ENCODE peak calls at places on chromosomes 12 and 14, in eight cellular contexts. One of them, this sample, is unnamed.

GRCh38 chr12:58413794-58414193 is 472.4 kb downstream of the ATP23 start:
- DNase-seq in aorta: no peak
- DNase-seq in foreskin fibroblast: no peak
- DNase-seq in AG04450: no peak
- DNase-seq in fibroblast of mammary gland: peak
- DNase-seq in NCI-H345: no peak
- DNase-seq in G401: no peak
- DNase-seq in neural progenitor cell: no peak
- DNase-seq in this sample: no peak

GRCh38 chr12:69068431-69068830 is 135.5 kb upstream of the CPM start:
- DNase-seq in aorta: no peak
- DNase-seq in foreskin fibroblast: peak
- DNase-seq in AG04450: no peak
- DNase-seq in fibroblast of mammary gland: peak
- DNase-seq in NCI-H345: no peak
- DNase-seq in G401: no peak
- DNase-seq in neural progenitor cell: no peak
- DNase-seq in this sample: peak

GRCh38 chr12:57632898-57633825 is at the start of gene B4GALNT1:
- DNase-seq in aorta: no peak
- DNase-seq in foreskin fibroblast: no peak
- DNase-seq in AG04450: no peak
- DNase-seq in fibroblast of mammary gland: peak
- DNase-seq in NCI-H345: peak
- DNase-seq in G401: peak
- DNase-seq in neural progenitor cell: peak
- DNase-seq in this sample: no peak

GRCh38 chr12:126069549-126070165 is 1004.4 kb downstream of the AACS start:
- DNase-seq in aorta: no peak
- DNase-seq in foreskin fibroblast: peak
- DNase-seq in AG04450: no peak
- DNase-seq in fibroblast of mammary gland: peak
- DNase-seq in NCI-H345: peak
- DNase-seq in G401: peak
- DNase-seq in neural progenitor cell: peak
- DNase-seq in this sample: peak

GRCh38 chr12:67161322-67161918 is 107.7 kb upstream of the CAND1 start:
- DNase-seq in aorta: no peak
- DNase-seq in foreskin fibroblast: peak
- DNase-seq in AG04450: no peak
- DNase-seq in fibroblast of mammary gland: peak
- DNase-seq in NCI-H345: peak
- DNase-seq in G401: peak
- DNase-seq in neural progenitor cell: peak
- DNase-seq in this sample: peak

GRCh38 chr14:38238881-38239280 is 17.0 kb downstream of the CLEC14A start:
- DNase-seq in aorta: no peak
- DNase-seq in foreskin fibroblast: peak
- DNase-seq in AG04450: no peak
- DNase-seq in fibroblast of mammary gland: peak
- DNase-seq in NCI-H345: no peak
- DNase-seq in G401: no peak
- DNase-seq in neural progenitor cell: no peak
- DNase-seq in this sample: no peak

GRCh38 chr12:18141583-18141982 is 51.6 kb upstream of the RERGL start:
- DNase-seq in aorta: no peak
- DNase-seq in foreskin fibroblast: peak
- DNase-seq in AG04450: no peak
- DNase-seq in fibroblast of mammary gland: peak
- DNase-seq in NCI-H345: peak
- DNase-seq in G401: no peak
- DNase-seq in neural progenitor cell: no peak
- DNase-seq in this sample: no peak

GRCh38 chr12:30739020-30739419 is 15.7 kb downstream of the CAPRIN2 start:
- DNase-seq in aorta: no peak
- DNase-seq in foreskin fibroblast: no peak
- DNase-seq in AG04450: no peak
- DNase-seq in fibroblast of mammary gland: no peak
- DNase-seq in NCI-H345: no peak
- DNase-seq in G401: no peak
- DNase-seq in neural progenitor cell: no peak
- DNase-seq in this sample: no peak

GRCh38 chr12:124385219-124385969 is 90.5 kb downstream of the RFLNA start:
- DNase-seq in aorta: no peak
- DNase-seq in foreskin fibroblast: peak
- DNase-seq in AG04450: peak
- DNase-seq in fibroblast of mammary gland: peak
- DNase-seq in NCI-H345: no peak
- DNase-seq in G401: no peak
- DNase-seq in neural progenitor cell: no peak
- DNase-seq in this sample: no peak

GRCh38 chr14:104881369-104881979 is 16.4 kb downstream of the CEP170B start:
- DNase-seq in aorta: peak
- DNase-seq in foreskin fibroblast: no peak
- DNase-seq in AG04450: no peak
- DNase-seq in fibroblast of mammary gland: no peak
- DNase-seq in NCI-H345: peak
- DNase-seq in G401: peak
- DNase-seq in neural progenitor cell: no peak
- DNase-seq in this sample: no peak

GRCh38 chr12:122081697-122082221 is 3.2 kb downstream of the MLXIP start:
- DNase-seq in aorta: peak
- DNase-seq in foreskin fibroblast: peak
- DNase-seq in AG04450: no peak
- DNase-seq in fibroblast of mammary gland: peak
- DNase-seq in NCI-H345: no peak
- DNase-seq in G401: no peak
- DNase-seq in neural progenitor cell: no peak
- DNase-seq in this sample: no peak

GRCh38 chr14:57066887-57067513 is 201.7 kb downstream of the EXOC5 start:
- DNase-seq in aorta: no peak
- DNase-seq in foreskin fibroblast: no peak
- DNase-seq in AG04450: no peak
- DNase-seq in fibroblast of mammary gland: peak
- DNase-seq in NCI-H345: peak
- DNase-seq in G401: peak
- DNase-seq in neural progenitor cell: peak
- DNase-seq in this sample: no peak

GRCh38 chr14:76773188-76773885 is 12.1 kb downstream of the VASH1 start:
- DNase-seq in aorta: peak
- DNase-seq in foreskin fibroblast: peak
- DNase-seq in AG04450: peak
- DNase-seq in fibroblast of mammary gland: peak
- DNase-seq in NCI-H345: no peak
- DNase-seq in G401: no peak
- DNase-seq in neural progenitor cell: no peak
- DNase-seq in this sample: peak

GRCh38 chr14:94882401-94882800 is 112.5 kb upstream of the GSC start:
- DNase-seq in aorta: no peak
- DNase-seq in foreskin fibroblast: no peak
- DNase-seq in AG04450: no peak
- DNase-seq in fibroblast of mammary gland: no peak
- DNase-seq in NCI-H345: no peak
- DNase-seq in G401: no peak
- DNase-seq in neural progenitor cell: no peak
- DNase-seq in this sample: no peak

GRCh38 chr14:50943943-50944646 is at the start of gene PYGL:
- DNase-seq in aorta: peak
- DNase-seq in foreskin fibroblast: peak
- DNase-seq in AG04450: no peak
- DNase-seq in fibroblast of mammary gland: peak
- DNase-seq in NCI-H345: peak
- DNase-seq in G401: no peak
- DNase-seq in neural progenitor cell: peak
- DNase-seq in this sample: no peak

GRCh38 chr12:106246891-106247730 is 709 bp downstream of the CKAP4 start:
- DNase-seq in aorta: peak
- DNase-seq in foreskin fibroblast: peak
- DNase-seq in AG04450: no peak
- DNase-seq in fibroblast of mammary gland: peak
- DNase-seq in NCI-H345: peak
- DNase-seq in G401: peak
- DNase-seq in neural progenitor cell: peak
- DNase-seq in this sample: no peak

GRCh38 chr14:21098134-21098891 is at the start of gene ZNF219:
- DNase-seq in aorta: peak
- DNase-seq in foreskin fibroblast: no peak
- DNase-seq in AG04450: no peak
- DNase-seq in fibroblast of mammary gland: peak
- DNase-seq in NCI-H345: peak
- DNase-seq in G401: peak
- DNase-seq in neural progenitor cell: peak
- DNase-seq in this sample: no peak

GRCh38 chr12:49733219-49734017 is 7.9 kb upstream of the TMBIM6 start:
- DNase-seq in aorta: no peak
- DNase-seq in foreskin fibroblast: no peak
- DNase-seq in AG04450: no peak
- DNase-seq in fibroblast of mammary gland: no peak
- DNase-seq in NCI-H345: no peak
- DNase-seq in G401: no peak
- DNase-seq in neural progenitor cell: peak
- DNase-seq in this sample: no peak

GRCh38 chr14:66359500-66359899 is 126.7 kb upstream of the CCDC196 start:
- DNase-seq in aorta: no peak
- DNase-seq in foreskin fibroblast: peak
- DNase-seq in AG04450: peak
- DNase-seq in fibroblast of mammary gland: peak
- DNase-seq in NCI-H345: peak
- DNase-seq in G401: peak
- DNase-seq in neural progenitor cell: peak
- DNase-seq in this sample: peak

GRCh38 chr12:19230299-19230866 is 100.8 kb downstream of the PLEKHA5 start:
- DNase-seq in aorta: no peak
- DNase-seq in foreskin fibroblast: no peak
- DNase-seq in AG04450: no peak
- DNase-seq in fibroblast of mammary gland: no peak
- DNase-seq in NCI-H345: no peak
- DNase-seq in G401: no peak
- DNase-seq in neural progenitor cell: no peak
- DNase-seq in this sample: no peak

GRCh38 chr12:46455648-46456352 is 83.2 kb upstream of the SLC38A2 start:
- DNase-seq in aorta: no peak
- DNase-seq in foreskin fibroblast: no peak
- DNase-seq in AG04450: no peak
- DNase-seq in fibroblast of mammary gland: no peak
- DNase-seq in NCI-H345: no peak
- DNase-seq in G401: no peak
- DNase-seq in neural progenitor cell: no peak
- DNase-seq in this sample: no peak

GRCh38 chr12:49965836-49966235 is 4.2 kb downstream of the AQP5 start:
- DNase-seq in aorta: no peak
- DNase-seq in foreskin fibroblast: no peak
- DNase-seq in AG04450: no peak
- DNase-seq in fibroblast of mammary gland: no peak
- DNase-seq in NCI-H345: no peak
- DNase-seq in G401: no peak
- DNase-seq in neural progenitor cell: no peak
- DNase-seq in this sample: no peak

GRCh38 chr12:32895688-32896437 is 714 bp downstream of the PKP2 start:
- DNase-seq in aorta: no peak
- DNase-seq in foreskin fibroblast: no peak
- DNase-seq in AG04450: no peak
- DNase-seq in fibroblast of mammary gland: no peak
- DNase-seq in NCI-H345: no peak
- DNase-seq in G401: no peak
- DNase-seq in neural progenitor cell: peak
- DNase-seq in this sample: no peak

GRCh38 chr14:51564460-51564859 is 87.2 kb upstream of the FRMD6 start:
- DNase-seq in aorta: no peak
- DNase-seq in foreskin fibroblast: no peak
- DNase-seq in AG04450: no peak
- DNase-seq in fibroblast of mammary gland: no peak
- DNase-seq in NCI-H345: peak
- DNase-seq in G401: no peak
- DNase-seq in neural progenitor cell: no peak
- DNase-seq in this sample: no peak

GRCh38 chr12:19988457-19988856 is 379.9 kb upstream of the PDE3A start:
- DNase-seq in aorta: no peak
- DNase-seq in foreskin fibroblast: no peak
- DNase-seq in AG04450: no peak
- DNase-seq in fibroblast of mammary gland: peak
- DNase-seq in NCI-H345: no peak
- DNase-seq in G401: no peak
- DNase-seq in neural progenitor cell: peak
- DNase-seq in this sample: no peak

GRCh38 chr12:28583771-28584261 is 393.6 kb downstream of the CCDC91 start:
- DNase-seq in aorta: no peak
- DNase-seq in foreskin fibroblast: peak
- DNase-seq in AG04450: no peak
- DNase-seq in fibroblast of mammary gland: peak
- DNase-seq in NCI-H345: no peak
- DNase-seq in G401: no peak
- DNase-seq in neural progenitor cell: no peak
- DNase-seq in this sample: peak

GRCh38 chr14:91904956-91905645 is 37.8 kb upstream of the TC2N start:
- DNase-seq in aorta: no peak
- DNase-seq in foreskin fibroblast: no peak
- DNase-seq in AG04450: no peak
- DNase-seq in fibroblast of mammary gland: no peak
- DNase-seq in NCI-H345: no peak
- DNase-seq in G401: no peak
- DNase-seq in neural progenitor cell: no peak
- DNase-seq in this sample: no peak

GRCh38 chr12:21501258-21502163 is at the start of the genes GOLT1B and RECQL:
- DNase-seq in aorta: peak
- DNase-seq in foreskin fibroblast: peak
- DNase-seq in AG04450: peak
- DNase-seq in fibroblast of mammary gland: peak
- DNase-seq in NCI-H345: peak
- DNase-seq in G401: peak
- DNase-seq in neural progenitor cell: peak
- DNase-seq in this sample: peak